ENCODE peak calls at places on chromosomes 6 and 20, in four cellular contexts. One of them, this sample, is unnamed.

GRCh38 chr6:41505084-41506049 is 40.8 kb upstream of the FOXP4 start:
- DNase-seq in hepatocyte: peak
- DNase-seq in CD8-positive, alpha-beta T cell: no peak
- DNase-seq in WTC11: peak
- DNase-seq in this sample: no peak

GRCh38 chr20:32240220-32240619 is 32.5 kb downstream of the POFUT1 start:
- DNase-seq in hepatocyte: no peak
- DNase-seq in WTC11: peak
- DNase-seq in CD8-positive, alpha-beta T cell: no peak
- DNase-seq in this sample: peak

GRCh38 chr20:57940376-57940775 is 230.6 kb upstream of the PMEPA1 start:
- DNase-seq in hepatocyte: no peak
- DNase-seq in WTC11: no peak
- DNase-seq in CD8-positive, alpha-beta T cell: no peak
- DNase-seq in this sample: no peak

GRCh38 chr6:75546401-75546800 is 52.8 kb upstream of the FILIP1 start:
- DNase-seq in hepatocyte: no peak
- DNase-seq in CD8-positive, alpha-beta T cell: no peak
- DNase-seq in WTC11: no peak
- DNase-seq in this sample: no peak

GRCh38 chr20:655730-656624 is 3.0 kb upstream of the SRXN1 start:
- DNase-seq in hepatocyte: no peak
- DNase-seq in WTC11: no peak
- DNase-seq in CD8-positive, alpha-beta T cell: no peak
- DNase-seq in this sample: no peak

GRCh38 chr20:23153696-23154341 is 67.7 kb upstream of the CD93 start:
- DNase-seq in hepatocyte: no peak
- DNase-seq in WTC11: no peak
- DNase-seq in CD8-positive, alpha-beta T cell: no peak
- DNase-seq in this sample: no peak

GRCh38 chr6:138945354-138945753 is 42.7 kb downstream of the REPS1 start:
- DNase-seq in hepatocyte: no peak
- DNase-seq in WTC11: no peak
- DNase-seq in CD8-positive, alpha-beta T cell: no peak
- DNase-seq in this sample: peak

GRCh38 chr20:24519476-24519875 is 50.0 kb downstream of the SYNDIG1 start:
- DNase-seq in CD8-positive, alpha-beta T cell: no peak
- DNase-seq in WTC11: no peak
- DNase-seq in hepatocyte: no peak
- DNase-seq in this sample: no peak

GRCh38 chr6:154995241-154996162 is at the start of gene TIAM2:
- DNase-seq in hepatocyte: peak
- DNase-seq in CD8-positive, alpha-beta T cell: no peak
- DNase-seq in WTC11: peak
- DNase-seq in this sample: peak

GRCh38 chr6:164927288-164928040 is 381.9 kb downstream of the C6orf118 start:
- DNase-seq in WTC11: peak
- DNase-seq in CD8-positive, alpha-beta T cell: peak
- DNase-seq in hepatocyte: peak
- DNase-seq in this sample: peak
- TF ChIP-seq CTCF in WTC11: peak
- TF ChIP-seq CTCF in CD8-positive, alpha-beta T cell: peak
- TF ChIP-seq CTCF in hepatocyte: peak
- TF ChIP-seq CTCF in this sample: peak

DNA sequence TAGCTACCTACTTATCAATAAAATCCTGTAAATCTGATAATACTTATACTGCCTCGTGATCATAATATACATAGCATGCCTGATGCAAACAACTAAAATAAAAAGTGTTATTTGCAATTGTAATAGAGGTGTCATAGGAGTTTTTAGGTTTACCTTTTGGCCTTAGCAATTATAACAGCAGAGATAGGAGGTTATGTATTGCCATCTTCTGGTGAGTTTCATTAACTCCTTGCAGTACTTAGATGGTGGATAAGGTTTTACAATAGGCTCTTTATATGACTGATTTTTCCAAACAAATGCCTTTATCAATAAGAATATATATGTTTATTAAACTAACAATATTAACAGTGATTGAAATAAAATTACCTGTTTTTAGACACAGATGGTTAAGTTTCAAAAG is 27.8 kb upstream of the MYCT1 start:
- DNase-seq in WTC11: no peak
- DNase-seq in CD8-positive, alpha-beta T cell: no peak
- DNase-seq in hepatocyte: no peak
- DNase-seq in this sample: no peak
- TF ChIP-seq CTCF in WTC11: no peak
- TF ChIP-seq CTCF in CD8-positive, alpha-beta T cell: no peak
- TF ChIP-seq CTCF in hepatocyte: peak
- TF ChIP-seq CTCF in this sample: no peak

GRCh38 chr20:2195614-2196013 is 94.0 kb downstream of the STK35 start:
- DNase-seq in CD8-positive, alpha-beta T cell: no peak
- DNase-seq in hepatocyte: no peak
- DNase-seq in WTC11: no peak
- DNase-seq in this sample: no peak
- TF ChIP-seq CTCF in CD8-positive, alpha-beta T cell: no peak
- TF ChIP-seq CTCF in hepatocyte: no peak
- TF ChIP-seq CTCF in WTC11: no peak
- TF ChIP-seq CTCF in this sample: no peak

DNA sequence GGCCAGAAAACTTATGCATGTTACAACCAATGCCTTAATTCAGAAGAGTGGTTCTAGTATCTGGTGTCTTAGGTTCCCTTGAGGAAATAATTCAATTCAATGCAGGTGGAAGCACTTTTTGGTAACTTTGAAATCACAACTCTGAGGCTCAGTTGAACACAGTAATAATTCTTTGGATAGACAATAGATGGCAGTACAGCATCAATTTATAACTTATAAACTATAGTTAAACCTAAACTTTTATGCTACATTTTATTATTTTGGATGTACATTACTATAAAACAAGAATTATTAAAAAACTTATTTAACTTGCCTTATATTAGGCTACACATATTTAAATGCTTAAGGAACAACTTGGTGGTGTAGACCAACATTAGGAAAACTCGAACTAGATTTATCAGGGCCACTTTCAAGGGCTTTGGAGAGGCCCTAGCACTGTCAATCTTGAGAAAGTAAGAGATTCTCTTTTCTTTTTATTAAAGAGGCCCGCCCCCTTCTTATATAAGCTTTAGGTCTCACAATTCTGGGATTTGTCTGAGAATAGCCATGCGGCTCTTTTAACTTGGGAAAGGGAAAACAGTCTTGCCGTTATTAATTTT is 85.9 kb downstream of the CRYBG1 start:
- DNase-seq in hepatocyte: no peak
- DNase-seq in CD8-positive, alpha-beta T cell: no peak
- DNase-seq in WTC11: no peak
- DNase-seq in this sample: no peak
- TF ChIP-seq CTCF in hepatocyte: peak
- TF ChIP-seq CTCF in CD8-positive, alpha-beta T cell: peak
- TF ChIP-seq CTCF in WTC11: peak
- TF ChIP-seq CTCF in this sample: peak

DNA sequence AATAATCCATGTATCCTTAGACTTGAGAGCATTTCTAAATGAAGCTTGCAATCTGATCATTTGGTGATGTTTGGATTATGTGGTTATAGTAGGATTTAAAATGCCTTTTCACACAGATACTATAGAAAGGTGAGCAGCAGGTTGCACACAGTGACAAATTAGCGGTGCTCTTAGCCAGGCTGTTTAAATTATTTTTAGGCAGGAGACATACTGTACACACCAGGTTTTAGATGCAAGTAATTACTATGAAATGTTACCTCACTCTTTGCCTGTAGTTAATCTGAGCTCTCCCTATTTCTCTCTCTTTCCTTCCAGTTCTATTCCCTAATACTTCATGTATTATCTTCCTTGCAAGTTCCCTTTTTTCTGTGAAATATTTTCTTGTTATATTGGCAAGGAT is 191.7 kb downstream of the RIMS1 start:
- DNase-seq in hepatocyte: no peak
- DNase-seq in CD8-positive, alpha-beta T cell: no peak
- DNase-seq in WTC11: no peak
- DNase-seq in this sample: no peak
- TF ChIP-seq CTCF in hepatocyte: no peak
- TF ChIP-seq CTCF in CD8-positive, alpha-beta T cell: no peak
- TF ChIP-seq CTCF in WTC11: no peak
- TF ChIP-seq CTCF in this sample: no peak

DNA sequence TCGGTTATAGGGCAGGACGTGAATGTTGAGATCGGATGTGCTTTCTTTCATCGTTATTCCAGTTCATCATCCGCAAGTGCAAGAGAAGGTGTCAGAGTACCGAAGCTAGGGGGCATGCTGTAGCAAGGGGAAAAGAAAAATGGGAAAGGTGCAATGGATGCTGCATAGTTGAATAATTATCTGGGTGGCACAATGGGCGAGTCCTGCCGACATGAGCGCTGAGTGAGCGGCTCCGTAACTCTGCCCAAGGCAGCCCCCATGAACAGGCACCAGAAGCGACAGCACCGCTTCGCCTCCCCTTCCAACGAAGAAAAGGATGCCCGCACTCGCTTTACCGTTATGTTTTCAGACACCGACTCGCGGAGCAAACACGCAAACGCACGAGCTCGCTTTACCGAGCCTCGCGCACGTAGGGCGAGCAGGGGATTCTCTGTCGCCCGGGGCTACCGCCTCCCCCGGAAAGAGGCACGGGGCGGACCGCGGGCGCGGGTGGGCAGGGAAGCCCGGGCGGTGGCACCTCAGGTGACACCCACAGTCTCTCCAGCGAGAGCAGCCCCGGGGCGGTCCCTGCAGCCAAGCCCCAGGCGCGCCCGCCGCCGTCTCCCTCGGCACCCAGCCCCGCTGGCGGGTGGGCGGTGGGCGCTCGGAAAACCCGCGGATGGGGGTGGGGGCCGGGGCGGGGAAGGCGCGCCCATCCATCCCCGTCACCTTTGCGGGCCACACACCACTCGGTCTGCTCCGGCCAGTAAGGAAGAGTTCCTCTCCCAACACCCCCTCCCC is 654 bp downstream of the WASF1 start:
- DNase-seq in hepatocyte: peak
- DNase-seq in CD8-positive, alpha-beta T cell: peak
- DNase-seq in WTC11: peak
- DNase-seq in this sample: peak
- TF ChIP-seq CTCF in hepatocyte: peak
- TF ChIP-seq CTCF in CD8-positive, alpha-beta T cell: peak
- TF ChIP-seq CTCF in WTC11: no peak
- TF ChIP-seq CTCF in this sample: no peak

GRCh38 chr20:2631228-2631627 is 21.2 kb upstream of the NOP56 start:
- DNase-seq in CD8-positive, alpha-beta T cell: no peak
- DNase-seq in WTC11: no peak
- DNase-seq in hepatocyte: no peak
- DNase-seq in this sample: no peak
- TF ChIP-seq CTCF in CD8-positive, alpha-beta T cell: no peak
- TF ChIP-seq CTCF in WTC11: no peak
- TF ChIP-seq CTCF in hepatocyte: no peak
- TF ChIP-seq CTCF in this sample: no peak

GRCh38 chr6:124792386-124792785 is 169.9 kb upstream of the RNF217 start:
- DNase-seq in hepatocyte: no peak
- DNase-seq in WTC11: no peak
- DNase-seq in CD8-positive, alpha-beta T cell: no peak
- DNase-seq in this sample: no peak

GRCh38 chr6:124793406-124793805 is 168.8 kb upstream of the RNF217 start:
- DNase-seq in hepatocyte: no peak
- DNase-seq in WTC11: no peak
- DNase-seq in CD8-positive, alpha-beta T cell: no peak
- DNase-seq in this sample: no peak

GRCh38 chr6:124798942-124799496 is 163.2 kb upstream of the RNF217 start:
- DNase-seq in CD8-positive, alpha-beta T cell: no peak
- DNase-seq in hepatocyte: no peak
- DNase-seq in WTC11: no peak
- DNase-seq in this sample: no peak

GRCh38 chr6:124799638-124800037 is 162.6 kb upstream of the RNF217 start:
- DNase-seq in CD8-positive, alpha-beta T cell: no peak
- DNase-seq in WTC11: no peak
- DNase-seq in hepatocyte: no peak
- DNase-seq in this sample: no peak

GRCh38 chr6:124795879-124796838 is 166.1 kb upstream of the RNF217 start:
- DNase-seq in CD8-positive, alpha-beta T cell: no peak
- DNase-seq in WTC11: peak
- DNase-seq in hepatocyte: peak
- DNase-seq in this sample: peak
- TF ChIP-seq CTCF in CD8-positive, alpha-beta T cell: no peak
- TF ChIP-seq CTCF in WTC11: peak
- TF ChIP-seq CTCF in hepatocyte: peak
- TF ChIP-seq CTCF in this sample: peak

DNA sequence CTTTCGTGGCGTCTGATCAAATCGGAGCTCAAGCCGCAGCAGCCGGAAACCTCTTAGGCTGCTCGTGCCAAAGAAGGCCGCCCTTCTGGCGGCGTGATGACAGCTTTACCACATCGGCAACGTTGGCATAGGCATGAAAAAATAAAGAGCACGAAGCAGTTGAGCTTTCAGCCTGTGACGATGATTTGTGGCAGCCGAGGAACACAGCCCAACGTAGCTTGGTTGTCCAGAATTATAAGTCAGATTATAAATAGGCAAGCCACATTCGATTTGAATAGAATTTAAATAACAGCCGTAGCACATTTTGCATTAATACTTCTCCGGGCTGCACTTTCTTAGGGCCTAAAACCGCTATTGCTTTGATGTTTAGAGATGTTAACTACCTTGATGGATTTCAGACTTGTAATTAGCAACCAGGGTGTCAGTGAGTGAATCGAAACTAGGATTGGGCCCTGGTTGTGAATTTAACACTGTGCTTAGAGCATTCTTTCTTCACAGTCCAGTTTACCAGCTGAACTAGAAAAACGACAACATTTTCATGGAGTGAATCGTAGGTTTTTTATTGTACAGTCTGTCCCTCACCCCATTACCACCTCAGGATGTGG is 862 bp upstream of the BCLAF1 start:
- DNase-seq in CD8-positive, alpha-beta T cell: peak
- DNase-seq in hepatocyte: peak
- DNase-seq in WTC11: no peak
- DNase-seq in this sample: peak
- TF ChIP-seq CTCF in CD8-positive, alpha-beta T cell: no peak
- TF ChIP-seq CTCF in hepatocyte: no peak
- TF ChIP-seq CTCF in WTC11: no peak
- TF ChIP-seq CTCF in this sample: no peak

GRCh38 chr6:109690740-109691687 is at the start of the genes AK9 and FIG4:
- DNase-seq in WTC11: peak
- DNase-seq in CD8-positive, alpha-beta T cell: peak
- DNase-seq in hepatocyte: peak
- DNase-seq in this sample: peak
- TF ChIP-seq CTCF in WTC11: no peak
- TF ChIP-seq CTCF in CD8-positive, alpha-beta T cell: no peak
- TF ChIP-seq CTCF in hepatocyte: peak
- TF ChIP-seq CTCF in this sample: no peak

This sample was measured in Calu3.